ENCODE peak calls at places on chromosomes 12 and 14, in six cellular contexts. W is HCT116, Q is uterus, J is stomach, E is endothelial cell of umbilical vein, L is tibial nerve. Y is an unnamed sample.

GRCh38 chr14:61578745-61579144 is 116.6 kb upstream of the HIF1A start:
- DNase-seq in L (no peak), E (no peak), J (no peak), W (no peak), Q (no peak), Y (no peak)

GRCh38 chr14:92135269-92135668 is 13.5 kb downstream of the CPSF2 start:
- DNase-seq in J (no peak), E (peak; percentile 49), Q (no peak), W (peak; percentile 35), L (no peak), Y (no peak)

GRCh38 chr14:97707603-97708002 is 910.4 kb downstream of the VRK1 start:
- DNase-seq in E (no peak), Q (no peak), W (no peak), L (no peak), J (no peak), Y (no peak)

GRCh38 chr14:72024043-72024407 is 91.8 kb downstream of the RGS6 start:
- DNase-seq in J (peak; percentile 27), E (peak; percentile 2), Q (no peak), W (peak; percentile 65), L (peak; percentile 30), Y (no peak)

GRCh38 chr12:81800298-81801148 is 41.4 kb upstream of the PPFIA2 start:
- DNase-seq in W (no peak), Q (no peak), E (no peak), L (peak; percentile 12), J (no peak), Y (no peak)

GRCh38 chr14:100988411-100988900 is 84.9 kb upstream of the RTL1 start:
- DNase-seq in L (no peak), Q (no peak), E (peak; percentile 22), J (no peak), W (peak; percentile 95), Y (no peak)

GRCh38 chr14:81042431-81042830 is 87.0 kb downstream of the TSHR start:
- DNase-seq in E (no peak), L (no peak), Q (no peak), J (no peak), W (no peak), Y (no peak)

GRCh38 chr12:132163911-132164288 is 19.6 kb downstream of the NOC4L start:
- DNase-seq in W (no peak), L (no peak), E (no peak), J (no peak), Q (no peak), Y (no peak)

GRCh38 chr14:64947710-64948611 is 5.4 kb upstream of the GPX2 start:
- DNase-seq in J (no peak), Q (no peak), W (no peak), E (no peak), L (no peak), Y (peak; percentile 92)

GRCh38 chr12:91732086-91732485 is 413.6 kb downstream of the BTG1 start:
- DNase-seq in W (peak; percentile 2), L (no peak), J (no peak), Q (no peak), E (no peak), Y (no peak)

GRCh38 chr14:20934148-20934762 is 21.0 kb upstream of the RNASE2 start:
- DNase-seq in Q (no peak), L (no peak), J (peak; percentile 36), E (peak; percentile 5), W (peak; percentile 62), Y (no peak)

GRCh38 chr12:119578112-119578511 is 15.5 kb upstream of the TMEM233 start:
- DNase-seq in L (no peak), Q (no peak), E (no peak), W (peak; percentile 34), J (no peak), Y (no peak)

GRCh38 chr14:96821501-96821900 is 24.3 kb downstream of the VRK1 start:
- DNase-seq in W (no peak), E (no peak), L (no peak), Q (no peak), J (no peak), Y (no peak)

GRCh38 chr14:55104051-55104954 is 24.7 kb upstream of the LGALS3 start:
- DNase-seq in Q (no peak), J (no peak), W (no peak), E (no peak), L (no peak), Y (no peak)

GRCh38 chr12:47636908-47637780 is 68.7 kb downstream of the RPAP3 start:
- DNase-seq in J (peak; percentile 31), W (peak; percentile 69), Q (no peak), E (no peak), L (no peak), Y (peak; percentile 60)

GRCh38 chr12:124422570-124423523 is 128.0 kb downstream of the RFLNA start:
- DNase-seq in W (peak; percentile 84), L (peak; percentile 90), E (peak; percentile 90), J (peak; percentile 92), Q (peak; percentile 96), Y (peak; percentile 92)

GRCh38 chr12:104328790-104329189 is 25.3 kb downstream of the EID3 start:
- DNase-seq in E (no peak), Q (no peak), L (no peak), J (no peak), W (no peak), Y (no peak)

GRCh38 chr12:80038062-80038560 is 61.2 kb upstream of the OTOGL start:
- DNase-seq in Q (no peak), E (no peak), L (no peak), J (no peak), W (no peak), Y (no peak)

GRCh38 chr12:53461591-53461990 is 9.7 kb downstream of the PCBP2 start:
- DNase-seq in J (no peak), Q (no peak), L (no peak), W (no peak), E (no peak), Y (no peak)
- TF ChIP-seq POLR2A in J (no peak), Q (no peak), L (no peak), W (no peak), E (no peak), Y (no peak)

GRCh38 chr14:95045255-95045701 is 112.1 kb downstream of the DICER1 start:
- DNase-seq in W (no peak), Q (peak; percentile 4), L (no peak), J (peak; percentile 17), E (no peak), Y (no peak)

GRCh38 chr14:95048771-95049312 is 108.5 kb downstream of the DICER1 start:
- DNase-seq in Q (peak; percentile 1), E (no peak), W (no peak), J (peak; percentile 20), L (no peak), Y (no peak)

GRCh38 chr14:95047754-95048153 is 109.6 kb downstream of the DICER1 start:
- DNase-seq in J (peak; percentile 14), W (no peak), E (no peak), Q (no peak), L (no peak), Y (no peak)

GRCh38 chr14:95045836-95046430 is 111.4 kb downstream of the DICER1 start:
- DNase-seq in Q (peak; percentile 7), L (no peak), E (no peak), W (no peak), J (peak; percentile 24), Y (peak; percentile 23)

DNA sequence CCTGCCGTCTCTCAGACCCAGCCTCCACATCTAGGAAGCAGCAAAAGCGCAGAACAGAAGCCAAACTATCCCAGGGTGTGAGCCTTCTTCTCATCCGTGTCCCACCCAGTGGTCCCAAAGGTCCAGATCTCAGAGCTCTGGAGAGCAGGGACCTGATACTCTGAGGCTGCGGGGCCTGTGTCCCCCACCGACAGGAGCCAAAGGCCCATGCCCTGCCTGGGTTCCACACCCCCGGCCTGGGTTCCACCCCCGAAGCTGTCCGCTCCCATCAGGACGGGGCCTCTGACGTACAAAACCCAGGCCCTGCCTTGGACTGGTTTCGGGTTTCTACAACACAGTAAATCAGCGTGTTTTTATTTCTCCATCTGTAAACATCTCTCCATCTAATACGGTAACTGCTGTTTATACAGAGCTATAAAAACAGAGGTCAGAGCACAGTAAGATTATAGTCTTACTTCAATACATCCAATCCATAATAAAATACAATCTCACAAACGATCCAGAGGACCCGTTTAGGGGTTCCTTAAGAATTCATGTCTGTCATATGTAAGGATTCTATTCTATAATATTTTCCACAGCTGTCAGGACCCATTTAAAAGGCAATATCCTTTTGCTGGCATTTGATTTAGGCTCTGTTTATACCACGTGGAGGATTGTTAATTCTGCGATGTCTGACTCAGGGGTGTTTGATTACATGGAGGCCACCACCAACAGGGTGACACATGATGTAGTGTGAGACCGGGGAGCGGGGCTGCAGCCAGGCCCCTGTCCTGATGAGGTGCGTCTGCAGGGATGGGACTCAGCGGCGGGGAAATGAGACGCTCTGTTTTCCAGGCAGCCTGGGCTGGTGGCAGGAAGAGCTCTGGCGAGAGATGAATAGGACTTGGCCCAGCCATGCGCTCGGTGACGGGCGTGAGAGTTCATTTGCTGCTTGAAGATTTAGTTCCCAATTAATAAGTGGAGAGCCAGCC is 110.3 kb downstream of the DICER1 start:
- DNase-seq in W (no peak), E (no peak), J (peak; percentile 24), Q (peak; percentile 23), L (no peak), Y (no peak)
- H3K27ac ChIP-seq in W (no peak overlapping the region), E (no peak overlapping the region), J (peak overlapping the region; percentile 71), Q (peak overlapping the region; percentile 38), L (no peak overlapping the region), Y (no peak overlapping the region)

DNA sequence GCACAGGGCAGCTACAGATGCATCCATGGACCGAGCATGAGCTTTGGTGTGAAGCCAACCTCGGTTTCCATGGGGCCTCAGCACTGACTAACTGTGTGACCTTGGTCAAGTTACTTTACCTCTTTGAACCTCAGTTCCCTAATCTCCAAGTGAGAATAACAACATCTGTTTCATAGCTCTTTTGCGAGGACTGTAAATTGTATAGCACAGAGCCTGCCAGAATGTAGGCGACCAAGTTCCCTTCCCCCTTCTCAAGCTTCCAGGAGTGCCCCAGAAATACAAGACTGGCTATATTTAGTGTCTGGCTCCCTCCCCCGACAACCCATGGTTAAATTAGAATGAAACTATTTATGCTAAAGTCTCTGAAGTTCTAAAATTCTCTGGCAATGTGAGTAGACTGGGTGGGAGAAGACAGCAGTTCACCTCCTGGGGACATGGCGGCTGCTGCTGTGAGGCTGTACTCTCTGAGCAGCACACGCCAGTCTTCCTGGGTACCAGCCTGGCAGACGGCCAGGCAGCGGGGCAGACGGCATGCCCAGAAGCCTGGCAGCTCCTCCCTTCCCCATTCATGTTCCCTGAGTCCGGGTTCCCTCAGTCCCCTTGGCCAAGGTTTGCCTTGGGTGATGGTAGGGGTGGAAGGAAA is 22.0 kb upstream of the TMED10 start:
- DNase-seq in Q (no peak), E (no peak), J (peak; percentile 52), W (no peak), L (no peak), Y (no peak)
- TF ChIP-seq CTCF in Q (no peak), E (no peak), J (no peak), W (no peak), L (no peak), Y (no peak)

DNA sequence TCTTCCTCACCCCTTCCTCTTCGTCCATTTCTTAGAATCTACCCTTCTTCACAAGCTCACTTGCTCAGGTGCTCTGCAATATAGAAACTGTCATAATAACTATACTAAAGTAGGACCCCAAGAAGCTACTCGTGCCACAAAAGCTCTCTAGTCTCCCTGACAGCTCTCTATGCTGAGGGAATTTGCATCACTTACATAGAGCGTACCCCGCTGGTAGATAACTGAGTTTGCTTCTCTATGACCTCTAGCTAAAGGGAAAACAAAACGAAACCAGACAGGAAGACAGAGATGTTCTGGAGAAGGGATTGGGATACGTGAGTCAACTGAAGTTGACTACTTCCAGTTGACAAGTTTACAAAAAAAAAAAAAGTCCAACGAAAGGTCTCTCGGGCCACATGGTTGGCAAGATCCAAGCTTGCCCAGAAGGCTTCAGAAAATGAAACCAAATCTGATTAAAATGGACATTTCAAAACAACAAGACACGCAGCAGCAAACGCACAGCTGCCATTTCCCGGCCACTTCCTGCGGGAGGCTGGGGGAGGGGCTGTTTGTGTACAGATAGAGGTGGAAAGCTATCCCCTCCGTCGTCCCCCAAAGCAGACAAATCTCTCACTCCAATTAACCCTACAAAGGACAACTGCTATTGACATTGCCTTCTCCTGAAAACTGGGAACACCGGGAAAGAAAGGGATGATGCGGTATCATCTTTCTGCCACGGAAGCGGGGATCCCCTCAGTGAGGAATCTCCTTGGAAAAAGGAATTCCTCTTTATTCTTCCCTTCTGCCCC is 1.3 kb downstream of the BAZ2A start:
- DNase-seq in E (peak; percentile 80), W (no peak), L (peak; percentile 81), J (peak; percentile 70), Q (peak; percentile 47), Y (peak; percentile 72)
- TF ChIP-seq POLR2A in E (peak; percentile 28), W (no peak), L (no peak), J (no peak), Q (no peak), Y (peak; percentile 32)

Y was measured in right lobe of liver.